ENCODE peak calls at places on chromosomes 6 and 20, in seven cellular contexts. B is AG09309; W is AG04450; C is GM13977; I is GM04503; M is nephron progenitor cell; G is activated gamma-delta T cell treated with anti-CD3 and anti-CD28 coated beads, Interleukin-2, amount 50 U/mL, for 16 hours. Y is an unnamed sample.
A peak's percentile ranks its signal among the peaks of the same experiment; 100 is the strongest.

GRCh38 chr20:39880890-39881289 is 808.1 kb downstream of the MAFB start:
- DNase-seq in I (no peak), C (no peak), B (no peak), G (no peak), M (no peak), W (no peak), Y (no peak)

GRCh38 chr6:14452567-14453527 is 335.3 kb downstream of the CD83 start:
- DNase-seq in W (no peak), I (no peak), C (no peak), B (no peak), M (no peak), G (peak; percentile 29), Y (no peak)

GRCh38 chr20:46491354-46491753 is 22.0 kb downstream of the ZNF334 start:
- DNase-seq in M (no peak), W (no peak), C (no peak), B (no peak), G (no peak), I (no peak), Y (no peak)

GRCh38 chr20:1401431-1401907 is 8.6 kb upstream of the FKBP1A start:
- DNase-seq in M (no peak), C (no peak), B (no peak), W (no peak), G (no peak), I (no peak), Y (no peak)

GRCh38 chr20:63290677-63291472 is 2.1 kb upstream of the COL20A1 start:
- DNase-seq in C (peak; percentile 88), G (peak; percentile 50), M (peak; percentile 84), B (no peak), W (no peak), I (no peak), Y (no peak)

GRCh38 chr6:132209351-132209750 is 191.9 kb downstream of the MOXD1 start:
- DNase-seq in M (no peak), B (no peak), C (no peak), I (no peak), G (no peak), W (no peak), Y (no peak)

GRCh38 chr6:20377623-20378265 is 23.9 kb upstream of the E2F3 start:
- DNase-seq in C (peak; percentile 17), W (peak; percentile 53), I (peak; percentile 54), M (no peak), B (peak; percentile 25), G (no peak), Y (peak; percentile 58)

GRCh38 chr6:102895683-102896082 is 1502.2 kb downstream of the GRIK2 start:
- DNase-seq in W (no peak), I (no peak), C (no peak), B (no peak), M (no peak), G (no peak), Y (no peak)

GRCh38 chr6:89369009-89369408 is 16.5 kb upstream of the UBE2J1 start:
- DNase-seq in B (no peak), I (no peak), G (no peak), W (peak; percentile 13), C (no peak), M (peak; percentile 28), Y (no peak)

GRCh38 chr20:32149566-32150170 is 40.2 kb downstream of the TM9SF4 start:
- DNase-seq in C (no peak), B (no peak), W (no peak), I (no peak), M (no peak), G (no peak), Y (no peak)

GRCh38 chr6:36834576-36835293 is 4.5 kb downstream of the CPNE5 start:
- DNase-seq in B (no peak), C (no peak), I (no peak), W (no peak), G (no peak), M (peak; percentile 35), Y (no peak)

GRCh38 chr6:99276747-99277146 is 72.7 kb downstream of the FAXC start:
- DNase-seq in B (no peak), G (no peak), C (no peak), I (no peak), M (no peak), W (no peak), Y (no peak)

GRCh38 chr20:21513881-21514540 is at the start of gene NKX2-2:
- DNase-seq in C (peak; percentile 64), B (no peak), I (no peak), G (no peak), W (no peak), M (no peak), Y (no peak)

GRCh38 chr6:26329763-26330511 is 35.1 kb upstream of the BTN3A2 start:
- DNase-seq in M (peak; percentile 60), B (no peak), G (no peak), I (no peak), W (no peak), C (no peak), Y (no peak)

GRCh38 chr20:26295006-26295405 is 598.4 kb upstream of the ZNF337 start:
- DNase-seq in G (no peak), W (no peak), B (no peak), I (no peak), C (no peak), M (no peak), Y (no peak)

GRCh38 chr6:133326584-133326983 is 85.4 kb downstream of the EYA4 start:
- DNase-seq in M (no peak), C (no peak), W (no peak), G (no peak), B (no peak), I (no peak), Y (no peak)

Y was measured in HFF-Myc.